ENCODE peak calls at places on chromosomes 11 and 22, in six cellular contexts. One of them, this sample, is unnamed.

GRCh38 chr11:75563501-75563977 is 1.5 kb downstream of the SERPINH1 start:
- DNase-seq in ovary: no peak
- DNase-seq in iris pigment epithelial cell: no peak
- DNase-seq in activated CD4-positive, alpha-beta T cell treated with anti-CD3 and anti-CD28 coated beads for 48 hours: no peak
- DNase-seq in non-pigmented ciliary epithelial cell: no peak
- DNase-seq in neural crest cell: no peak
- DNase-seq in this sample: no peak

GRCh38 chr11:27557223-27557622 is 50.7 kb upstream of the LIN7C start:
- DNase-seq in activated CD4-positive, alpha-beta T cell treated with anti-CD3 and anti-CD28 coated beads for 48 hours: no peak
- DNase-seq in non-pigmented ciliary epithelial cell: no peak
- DNase-seq in neural crest cell: no peak
- DNase-seq in ovary: no peak
- DNase-seq in iris pigment epithelial cell: peak
- DNase-seq in this sample: no peak

GRCh38 chr11:71198141-71198822 is 54.1 kb downstream of the SHANK2 start:
- DNase-seq in neural crest cell: no peak
- DNase-seq in iris pigment epithelial cell: no peak
- DNase-seq in ovary: no peak
- DNase-seq in non-pigmented ciliary epithelial cell: no peak
- DNase-seq in activated CD4-positive, alpha-beta T cell treated with anti-CD3 and anti-CD28 coated beads for 48 hours: no peak
- DNase-seq in this sample: no peak

GRCh38 chr11:13354335-13354734 is 76.7 kb downstream of the BMAL1 start:
- DNase-seq in activated CD4-positive, alpha-beta T cell treated with anti-CD3 and anti-CD28 coated beads for 48 hours: no peak
- DNase-seq in non-pigmented ciliary epithelial cell: no peak
- DNase-seq in ovary: no peak
- DNase-seq in neural crest cell: no peak
- DNase-seq in iris pigment epithelial cell: peak
- DNase-seq in this sample: no peak

GRCh38 chr22:27397948-27398330 is 403.6 kb downstream of the MN1 start:
- DNase-seq in ovary: peak
- DNase-seq in iris pigment epithelial cell: no peak
- DNase-seq in activated CD4-positive, alpha-beta T cell treated with anti-CD3 and anti-CD28 coated beads for 48 hours: no peak
- DNase-seq in neural crest cell: no peak
- DNase-seq in non-pigmented ciliary epithelial cell: no peak
- DNase-seq in this sample: peak

GRCh38 chr22:35510481-35510934 is 30.1 kb upstream of the RASD2 start:
- DNase-seq in non-pigmented ciliary epithelial cell: no peak
- DNase-seq in ovary: no peak
- DNase-seq in neural crest cell: no peak
- DNase-seq in iris pigment epithelial cell: peak
- DNase-seq in activated CD4-positive, alpha-beta T cell treated with anti-CD3 and anti-CD28 coated beads for 48 hours: no peak
- DNase-seq in this sample: no peak

GRCh38 chr11:1622076-1622475 is at the start of gene KRTAP5-4:
- DNase-seq in iris pigment epithelial cell: no peak
- DNase-seq in activated CD4-positive, alpha-beta T cell treated with anti-CD3 and anti-CD28 coated beads for 48 hours: no peak
- DNase-seq in neural crest cell: no peak
- DNase-seq in ovary: no peak
- DNase-seq in non-pigmented ciliary epithelial cell: no peak
- DNase-seq in this sample: no peak

GRCh38 chr11:14306481-14306880 is 52.5 kb downstream of the RRAS2 start:
- DNase-seq in iris pigment epithelial cell: no peak
- DNase-seq in activated CD4-positive, alpha-beta T cell treated with anti-CD3 and anti-CD28 coated beads for 48 hours: no peak
- DNase-seq in non-pigmented ciliary epithelial cell: no peak
- DNase-seq in neural crest cell: no peak
- DNase-seq in ovary: no peak
- DNase-seq in this sample: no peak

GRCh38 chr22:30191049-30191701 is 55.4 kb downstream of the LIF start:
- DNase-seq in activated CD4-positive, alpha-beta T cell treated with anti-CD3 and anti-CD28 coated beads for 48 hours: no peak
- DNase-seq in iris pigment epithelial cell: peak
- DNase-seq in non-pigmented ciliary epithelial cell: no peak
- DNase-seq in ovary: no peak
- DNase-seq in neural crest cell: no peak
- DNase-seq in this sample: no peak

GRCh38 chr11:1153951-1154487 is 3.7 kb upstream of the MUC5AC start:
- DNase-seq in neural crest cell: no peak
- DNase-seq in ovary: peak
- DNase-seq in iris pigment epithelial cell: peak
- DNase-seq in non-pigmented ciliary epithelial cell: peak
- DNase-seq in activated CD4-positive, alpha-beta T cell treated with anti-CD3 and anti-CD28 coated beads for 48 hours: peak
- DNase-seq in this sample: peak

GRCh38 chr22:31652911-31653684 is 8.9 kb downstream of the PISD start:
- DNase-seq in activated CD4-positive, alpha-beta T cell treated with anti-CD3 and anti-CD28 coated beads for 48 hours: no peak
- DNase-seq in iris pigment epithelial cell: no peak
- DNase-seq in non-pigmented ciliary epithelial cell: no peak
- DNase-seq in neural crest cell: no peak
- DNase-seq in ovary: no peak
- DNase-seq in this sample: no peak

GRCh38 chr11:130909650-130910049 is 6.6 kb downstream of the SNX19 start:
- DNase-seq in non-pigmented ciliary epithelial cell: no peak
- DNase-seq in iris pigment epithelial cell: peak
- DNase-seq in activated CD4-positive, alpha-beta T cell treated with anti-CD3 and anti-CD28 coated beads for 48 hours: no peak
- DNase-seq in ovary: no peak
- DNase-seq in neural crest cell: no peak
- DNase-seq in this sample: peak

GRCh38 chr22:24681236-24681635 is 78.2 kb downstream of the GGT1 start:
- DNase-seq in ovary: no peak
- DNase-seq in neural crest cell: no peak
- DNase-seq in non-pigmented ciliary epithelial cell: peak
- DNase-seq in iris pigment epithelial cell: peak
- DNase-seq in activated CD4-positive, alpha-beta T cell treated with anti-CD3 and anti-CD28 coated beads for 48 hours: no peak
- DNase-seq in this sample: peak

GRCh38 chr11:59981106-59981770 is 17.4 kb downstream of the OOSP4A start:
- DNase-seq in activated CD4-positive, alpha-beta T cell treated with anti-CD3 and anti-CD28 coated beads for 48 hours: no peak
- DNase-seq in iris pigment epithelial cell: no peak
- DNase-seq in non-pigmented ciliary epithelial cell: no peak
- DNase-seq in neural crest cell: no peak
- DNase-seq in ovary: no peak
- DNase-seq in this sample: no peak

GRCh38 chr11:11798586-11799438 is 43.0 kb upstream of the USP47 start:
- DNase-seq in ovary: peak
- DNase-seq in activated CD4-positive, alpha-beta T cell treated with anti-CD3 and anti-CD28 coated beads for 48 hours: peak
- DNase-seq in iris pigment epithelial cell: peak
- DNase-seq in neural crest cell: peak
- DNase-seq in non-pigmented ciliary epithelial cell: no peak
- DNase-seq in this sample: peak

GRCh38 chr11:96097844-96098421 is 174.0 kb upstream of the MTMR2 start:
- DNase-seq in iris pigment epithelial cell: peak
- DNase-seq in neural crest cell: no peak
- DNase-seq in activated CD4-positive, alpha-beta T cell treated with anti-CD3 and anti-CD28 coated beads for 48 hours: no peak
- DNase-seq in ovary: no peak
- DNase-seq in non-pigmented ciliary epithelial cell: no peak
- DNase-seq in this sample: no peak

GRCh38 chr11:100576044-100577021 is 110.8 kb upstream of the ARHGAP42 start:
- DNase-seq in non-pigmented ciliary epithelial cell: no peak
- DNase-seq in neural crest cell: peak
- DNase-seq in ovary: no peak
- DNase-seq in iris pigment epithelial cell: peak
- DNase-seq in activated CD4-positive, alpha-beta T cell treated with anti-CD3 and anti-CD28 coated beads for 48 hours: peak
- DNase-seq in this sample: peak

GRCh38 chr22:46139895-46140350 is 10.4 kb upstream of the PPARA start:
- DNase-seq in non-pigmented ciliary epithelial cell: no peak
- DNase-seq in iris pigment epithelial cell: no peak
- DNase-seq in activated CD4-positive, alpha-beta T cell treated with anti-CD3 and anti-CD28 coated beads for 48 hours: no peak
- DNase-seq in neural crest cell: no peak
- DNase-seq in ovary: peak
- DNase-seq in this sample: no peak

GRCh38 chr11:94536386-94536785 is 7.3 kb upstream of the FUT4 start:
- DNase-seq in activated CD4-positive, alpha-beta T cell treated with anti-CD3 and anti-CD28 coated beads for 48 hours: no peak
- DNase-seq in neural crest cell: no peak
- DNase-seq in iris pigment epithelial cell: no peak
- DNase-seq in non-pigmented ciliary epithelial cell: no peak
- DNase-seq in ovary: no peak
- DNase-seq in this sample: no peak

GRCh38 chr11:115515647-115516046 is 11.4 kb upstream of the CADM1 start:
- DNase-seq in activated CD4-positive, alpha-beta T cell treated with anti-CD3 and anti-CD28 coated beads for 48 hours: no peak
- DNase-seq in ovary: no peak
- DNase-seq in iris pigment epithelial cell: no peak
- DNase-seq in non-pigmented ciliary epithelial cell: no peak
- DNase-seq in neural crest cell: no peak
- DNase-seq in this sample: no peak

GRCh38 chr11:13699870-13700269 is 31.4 kb downstream of the FAR1 start:
- DNase-seq in non-pigmented ciliary epithelial cell: no peak
- DNase-seq in activated CD4-positive, alpha-beta T cell treated with anti-CD3 and anti-CD28 coated beads for 48 hours: no peak
- DNase-seq in neural crest cell: no peak
- DNase-seq in iris pigment epithelial cell: no peak
- DNase-seq in ovary: no peak
- DNase-seq in this sample: no peak

GRCh38 chr11:71459076-71459766 is 6.2 kb downstream of the NADSYN1 start:
- DNase-seq in iris pigment epithelial cell: no peak
- DNase-seq in activated CD4-positive, alpha-beta T cell treated with anti-CD3 and anti-CD28 coated beads for 48 hours: no peak
- DNase-seq in neural crest cell: no peak
- DNase-seq in non-pigmented ciliary epithelial cell: no peak
- DNase-seq in ovary: peak
- DNase-seq in this sample: no peak

GRCh38 chr11:1302461-1303073 is 6.9 kb downstream of the TOLLIP start:
- DNase-seq in neural crest cell: no peak
- DNase-seq in non-pigmented ciliary epithelial cell: no peak
- DNase-seq in activated CD4-positive, alpha-beta T cell treated with anti-CD3 and anti-CD28 coated beads for 48 hours: no peak
- DNase-seq in iris pigment epithelial cell: no peak
- DNase-seq in ovary: no peak
- DNase-seq in this sample: no peak